ENCODE peak calls at places on chromosome 16, in eight cellular contexts. One of them, this sample, is unnamed.
A peak's percentile ranks its signal among the peaks of the same experiment; 100 is the strongest.

GRCh38 chr16:82848013-82848412 is 221.2 kb downstream of the CDH13 start:
- DNase-seq in activated naive CD4-positive, alpha-beta T cell: no peak
- DNase-seq in amygdala: no peak
- DNase-seq in nephron progenitor cell: no peak
- DNase-seq in effector memory CD8-positive, alpha-beta T cell: no peak
- DNase-seq in CD8-positive, alpha-beta T cell: no peak
- DNase-seq in H54: no peak
- DNase-seq in HCEC 1CT: no peak
- DNase-seq in this sample: no peak

GRCh38 chr16:28531777-28532744 is 6.7 kb downstream of the NUPR1 start:
- DNase-seq in activated naive CD4-positive, alpha-beta T cell: no peak
- DNase-seq in amygdala: no peak
- DNase-seq in nephron progenitor cell: peak; percentile 46
- DNase-seq in effector memory CD8-positive, alpha-beta T cell: no peak
- DNase-seq in CD8-positive, alpha-beta T cell: no peak
- DNase-seq in H54: no peak
- DNase-seq in HCEC 1CT: no peak
- DNase-seq in this sample: no peak

GRCh38 chr16:81521141-81521626 is 76.6 kb downstream of the CMIP start:
- DNase-seq in activated naive CD4-positive, alpha-beta T cell: no peak
- DNase-seq in amygdala: peak; percentile 61
- DNase-seq in nephron progenitor cell: peak; percentile 40
- DNase-seq in effector memory CD8-positive, alpha-beta T cell: peak; percentile 90
- DNase-seq in CD8-positive, alpha-beta T cell: peak; percentile 74
- DNase-seq in H54: no peak
- DNase-seq in HCEC 1CT: no peak
- DNase-seq in this sample: peak; percentile 81

GRCh38 chr16:1147027-1147426 is 5.9 kb upstream of the CACNA1H start:
- DNase-seq in activated naive CD4-positive, alpha-beta T cell: no peak
- DNase-seq in amygdala: no peak
- DNase-seq in nephron progenitor cell: no peak
- DNase-seq in effector memory CD8-positive, alpha-beta T cell: no peak
- DNase-seq in CD8-positive, alpha-beta T cell: no peak
- DNase-seq in H54: no peak
- DNase-seq in HCEC 1CT: no peak
- DNase-seq in this sample: no peak

GRCh38 chr16:14963281-14964173 is 11.3 kb upstream of the PDXDC1 start:
- DNase-seq in activated naive CD4-positive, alpha-beta T cell: no peak
- DNase-seq in amygdala: no peak
- DNase-seq in nephron progenitor cell: no peak
- DNase-seq in effector memory CD8-positive, alpha-beta T cell: no peak
- DNase-seq in CD8-positive, alpha-beta T cell: no peak
- DNase-seq in H54: no peak
- DNase-seq in HCEC 1CT: no peak
- DNase-seq in this sample: no peak

GRCh38 chr16:83689385-83689831 is 118.4 kb upstream of the HSBP1 start:
- DNase-seq in activated naive CD4-positive, alpha-beta T cell: no peak
- DNase-seq in amygdala: no peak
- DNase-seq in nephron progenitor cell: no peak
- DNase-seq in effector memory CD8-positive, alpha-beta T cell: no peak
- DNase-seq in CD8-positive, alpha-beta T cell: no peak
- DNase-seq in H54: peak; percentile 47
- DNase-seq in HCEC 1CT: peak; percentile 99
- DNase-seq in this sample: no peak

GRCh38 chr16:12002447-12003006 is 26.0 kb downstream of the SNX29 start:
- DNase-seq in activated naive CD4-positive, alpha-beta T cell: no peak
- DNase-seq in amygdala: no peak
- DNase-seq in nephron progenitor cell: no peak
- DNase-seq in effector memory CD8-positive, alpha-beta T cell: no peak
- DNase-seq in CD8-positive, alpha-beta T cell: no peak
- DNase-seq in H54: no peak
- DNase-seq in HCEC 1CT: peak; percentile 59
- DNase-seq in this sample: no peak

GRCh38 chr16:57264381-57264780 is 19.3 kb downstream of the ARL2BP start:
- DNase-seq in activated naive CD4-positive, alpha-beta T cell: no peak
- DNase-seq in amygdala: no peak
- DNase-seq in nephron progenitor cell: no peak
- DNase-seq in effector memory CD8-positive, alpha-beta T cell: no peak
- DNase-seq in CD8-positive, alpha-beta T cell: no peak
- DNase-seq in H54: no peak
- DNase-seq in HCEC 1CT: no peak
- DNase-seq in this sample: no peak

GRCh38 chr16:23124315-23124714 is 24.9 kb downstream of the USP31 start:
- DNase-seq in activated naive CD4-positive, alpha-beta T cell: no peak
- DNase-seq in amygdala: no peak
- DNase-seq in nephron progenitor cell: no peak
- DNase-seq in effector memory CD8-positive, alpha-beta T cell: no peak
- DNase-seq in CD8-positive, alpha-beta T cell: no peak
- DNase-seq in H54: peak; percentile 45
- DNase-seq in HCEC 1CT: peak; percentile 89
- DNase-seq in this sample: no peak

GRCh38 chr16:68091604-68092261 is 6.6 kb downstream of the NFATC3 start:
- DNase-seq in activated naive CD4-positive, alpha-beta T cell: no peak
- DNase-seq in amygdala: no peak
- DNase-seq in nephron progenitor cell: no peak
- DNase-seq in effector memory CD8-positive, alpha-beta T cell: no peak
- DNase-seq in CD8-positive, alpha-beta T cell: no peak
- DNase-seq in H54: no peak
- DNase-seq in HCEC 1CT: peak; percentile 19
- DNase-seq in this sample: no peak

GRCh38 chr16:84553873-84554399 is 49.5 kb upstream of the MEAK7 start:
- DNase-seq in activated naive CD4-positive, alpha-beta T cell: no peak
- DNase-seq in amygdala: no peak
- DNase-seq in nephron progenitor cell: no peak
- DNase-seq in effector memory CD8-positive, alpha-beta T cell: peak; percentile 33
- DNase-seq in CD8-positive, alpha-beta T cell: peak; percentile 8
- DNase-seq in H54: no peak
- DNase-seq in HCEC 1CT: no peak
- DNase-seq in this sample: peak; percentile 60

GRCh38 chr16:89586853-89587252 is 11.3 kb downstream of the CPNE7 start:
- DNase-seq in activated naive CD4-positive, alpha-beta T cell: no peak
- DNase-seq in amygdala: no peak
- DNase-seq in nephron progenitor cell: no peak
- DNase-seq in effector memory CD8-positive, alpha-beta T cell: no peak
- DNase-seq in CD8-positive, alpha-beta T cell: no peak
- DNase-seq in H54: no peak
- DNase-seq in HCEC 1CT: no peak
- DNase-seq in this sample: no peak

GRCh38 chr16:1026057-1026783 is 44.6 kb downstream of the SOX8 start:
- DNase-seq in activated naive CD4-positive, alpha-beta T cell: no peak
- DNase-seq in amygdala: peak; percentile 62
- DNase-seq in nephron progenitor cell: peak; percentile 60
- DNase-seq in effector memory CD8-positive, alpha-beta T cell: no peak
- DNase-seq in CD8-positive, alpha-beta T cell: no peak
- DNase-seq in H54: no peak
- DNase-seq in HCEC 1CT: no peak
- DNase-seq in this sample: no peak

GRCh38 chr16:75250089-75250808 is 1.2 kb downstream of the BCAR1 start:
- DNase-seq in activated naive CD4-positive, alpha-beta T cell: no peak
- DNase-seq in amygdala: no peak
- DNase-seq in nephron progenitor cell: peak; percentile 30
- DNase-seq in effector memory CD8-positive, alpha-beta T cell: no peak
- DNase-seq in CD8-positive, alpha-beta T cell: no peak
- DNase-seq in H54: no peak
- DNase-seq in HCEC 1CT: no peak
- DNase-seq in this sample: no peak

GRCh38 chr16:26594666-26595065 is 472.1 kb upstream of the C16orf82 start:
- DNase-seq in activated naive CD4-positive, alpha-beta T cell: no peak
- DNase-seq in amygdala: no peak
- DNase-seq in nephron progenitor cell: no peak
- DNase-seq in effector memory CD8-positive, alpha-beta T cell: no peak
- DNase-seq in CD8-positive, alpha-beta T cell: no peak
- DNase-seq in H54: no peak
- DNase-seq in HCEC 1CT: no peak
- DNase-seq in this sample: no peak

GRCh38 chr16:65737831-65738230 is 616.0 kb upstream of the CDH11 start:
- DNase-seq in activated naive CD4-positive, alpha-beta T cell: no peak
- DNase-seq in amygdala: no peak
- DNase-seq in nephron progenitor cell: no peak
- DNase-seq in effector memory CD8-positive, alpha-beta T cell: no peak
- DNase-seq in CD8-positive, alpha-beta T cell: no peak
- DNase-seq in H54: no peak
- DNase-seq in HCEC 1CT: no peak
- DNase-seq in this sample: no peak

GRCh38 chr16:49755291-49755611 is 100.7 kb downstream of the ZNF423 start:
- DNase-seq in activated naive CD4-positive, alpha-beta T cell: no peak
- DNase-seq in amygdala: no peak
- DNase-seq in nephron progenitor cell: no peak
- DNase-seq in effector memory CD8-positive, alpha-beta T cell: no peak
- DNase-seq in CD8-positive, alpha-beta T cell: no peak
- DNase-seq in H54: no peak
- DNase-seq in HCEC 1CT: no peak
- DNase-seq in this sample: no peak

GRCh38 chr16:28504707-28505404 is 1.8 kb downstream of the IL27 start:
- DNase-seq in activated naive CD4-positive, alpha-beta T cell: no peak
- DNase-seq in amygdala: no peak
- DNase-seq in nephron progenitor cell: no peak
- DNase-seq in effector memory CD8-positive, alpha-beta T cell: no peak
- DNase-seq in CD8-positive, alpha-beta T cell: no peak
- DNase-seq in H54: no peak
- DNase-seq in HCEC 1CT: no peak
- DNase-seq in this sample: no peak

GRCh38 chr16:72162105-72162680 is 9.8 kb downstream of the PMFBP1 start:
- DNase-seq in activated naive CD4-positive, alpha-beta T cell: no peak
- DNase-seq in amygdala: no peak
- DNase-seq in nephron progenitor cell: no peak
- DNase-seq in effector memory CD8-positive, alpha-beta T cell: no peak
- DNase-seq in CD8-positive, alpha-beta T cell: no peak
- DNase-seq in H54: no peak
- DNase-seq in HCEC 1CT: no peak
- DNase-seq in this sample: no peak

GRCh38 chr16:88524973-88525662 is 45.1 kb upstream of the ZC3H18 start:
- DNase-seq in activated naive CD4-positive, alpha-beta T cell: no peak
- DNase-seq in amygdala: no peak
- DNase-seq in nephron progenitor cell: no peak
- DNase-seq in effector memory CD8-positive, alpha-beta T cell: no peak
- DNase-seq in CD8-positive, alpha-beta T cell: no peak
- DNase-seq in H54: no peak
- DNase-seq in HCEC 1CT: no peak
- DNase-seq in this sample: no peak

GRCh38 chr16:2955438-2955778 is 8.7 kb upstream of the KREMEN2 start:
- DNase-seq in activated naive CD4-positive, alpha-beta T cell: no peak
- DNase-seq in amygdala: no peak
- DNase-seq in nephron progenitor cell: no peak
- DNase-seq in effector memory CD8-positive, alpha-beta T cell: no peak
- DNase-seq in CD8-positive, alpha-beta T cell: no peak
- DNase-seq in H54: no peak
- DNase-seq in HCEC 1CT: no peak
- DNase-seq in this sample: no peak

GRCh38 chr16:54597222-54597621 is 310.6 kb upstream of the IRX3 start:
- DNase-seq in activated naive CD4-positive, alpha-beta T cell: no peak
- DNase-seq in amygdala: no peak
- DNase-seq in nephron progenitor cell: no peak
- DNase-seq in effector memory CD8-positive, alpha-beta T cell: no peak
- DNase-seq in CD8-positive, alpha-beta T cell: no peak
- DNase-seq in H54: no peak
- DNase-seq in HCEC 1CT: no peak
- DNase-seq in this sample: no peak

GRCh38 chr16:67181346-67181745 is 2.4 kb downstream of the MATCAP1 start:
- DNase-seq in activated naive CD4-positive, alpha-beta T cell: no peak
- DNase-seq in amygdala: no peak
- DNase-seq in nephron progenitor cell: no peak
- DNase-seq in effector memory CD8-positive, alpha-beta T cell: no peak
- DNase-seq in CD8-positive, alpha-beta T cell: no peak
- DNase-seq in H54: peak; percentile 95
- DNase-seq in HCEC 1CT: peak; percentile 82
- DNase-seq in this sample: no peak

GRCh38 chr16:48384305-48384981 is 770 bp downstream of the SIAH1 start:
- DNase-seq in activated naive CD4-positive, alpha-beta T cell: no peak
- DNase-seq in amygdala: peak; percentile 44
- DNase-seq in nephron progenitor cell: peak; percentile 75
- DNase-seq in effector memory CD8-positive, alpha-beta T cell: no peak
- DNase-seq in CD8-positive, alpha-beta T cell: no peak
- DNase-seq in H54: peak; percentile 42
- DNase-seq in HCEC 1CT: peak; percentile 53
- DNase-seq in this sample: peak; percentile 33

GRCh38 chr16:11290102-11290893 is 9.2 kb upstream of the PRM1 start:
- DNase-seq in activated naive CD4-positive, alpha-beta T cell: no peak
- DNase-seq in amygdala: no peak
- DNase-seq in nephron progenitor cell: no peak
- DNase-seq in effector memory CD8-positive, alpha-beta T cell: no peak
- DNase-seq in CD8-positive, alpha-beta T cell: no peak
- DNase-seq in H54: no peak
- DNase-seq in HCEC 1CT: no peak
- DNase-seq in this sample: no peak

GRCh38 chr16:914453-914852 is 56.3 kb downstream of the LMF1 start:
- DNase-seq in activated naive CD4-positive, alpha-beta T cell: no peak
- DNase-seq in amygdala: no peak
- DNase-seq in nephron progenitor cell: no peak
- DNase-seq in effector memory CD8-positive, alpha-beta T cell: no peak
- DNase-seq in CD8-positive, alpha-beta T cell: no peak
- DNase-seq in H54: no peak
- DNase-seq in HCEC 1CT: no peak
- DNase-seq in this sample: no peak

GRCh38 chr16:11084484-11085024 is 140.2 kb downstream of the CLEC16A start:
- DNase-seq in activated naive CD4-positive, alpha-beta T cell: no peak
- DNase-seq in amygdala: no peak
- DNase-seq in nephron progenitor cell: no peak
- DNase-seq in effector memory CD8-positive, alpha-beta T cell: no peak
- DNase-seq in CD8-positive, alpha-beta T cell: no peak
- DNase-seq in H54: no peak
- DNase-seq in HCEC 1CT: peak; percentile 82
- DNase-seq in this sample: no peak

GRCh38 chr16:85252461-85252860 is 140.2 kb upstream of the CIBAR2 start:
- DNase-seq in activated naive CD4-positive, alpha-beta T cell: no peak
- DNase-seq in amygdala: no peak
- DNase-seq in nephron progenitor cell: no peak
- DNase-seq in effector memory CD8-positive, alpha-beta T cell: no peak
- DNase-seq in CD8-positive, alpha-beta T cell: no peak
- DNase-seq in H54: no peak
- DNase-seq in HCEC 1CT: no peak
- DNase-seq in this sample: no peak

GRCh38 chr16:52591441-52592215 is 44.7 kb upstream of the TOX3 start:
- DNase-seq in activated naive CD4-positive, alpha-beta T cell: no peak
- DNase-seq in amygdala: no peak
- DNase-seq in nephron progenitor cell: no peak
- DNase-seq in effector memory CD8-positive, alpha-beta T cell: no peak
- DNase-seq in CD8-positive, alpha-beta T cell: no peak
- DNase-seq in H54: no peak
- DNase-seq in HCEC 1CT: no peak
- DNase-seq in this sample: no peak

GRCh38 chr16:87560428-87561199 is 41.7 kb upstream of the JPH3 start:
- DNase-seq in activated naive CD4-positive, alpha-beta T cell: no peak
- DNase-seq in amygdala: no peak
- DNase-seq in nephron progenitor cell: no peak
- DNase-seq in effector memory CD8-positive, alpha-beta T cell: no peak
- DNase-seq in CD8-positive, alpha-beta T cell: no peak
- DNase-seq in H54: peak; percentile 83
- DNase-seq in HCEC 1CT: no peak
- DNase-seq in this sample: no peak

GRCh38 chr16:25006504-25007055 is 8.6 kb downstream of the ARHGAP17 start:
- DNase-seq in activated naive CD4-positive, alpha-beta T cell: no peak
- DNase-seq in amygdala: no peak
- DNase-seq in nephron progenitor cell: peak; percentile 12
- DNase-seq in effector memory CD8-positive, alpha-beta T cell: no peak
- DNase-seq in CD8-positive, alpha-beta T cell: no peak
- DNase-seq in H54: no peak
- DNase-seq in HCEC 1CT: peak; percentile 45
- DNase-seq in this sample: no peak

GRCh38 chr16:89489731-89490385 is 503 bp downstream of the ANKRD11 start:
- DNase-seq in activated naive CD4-positive, alpha-beta T cell: no peak
- DNase-seq in amygdala: no peak
- DNase-seq in nephron progenitor cell: peak; percentile 48
- DNase-seq in effector memory CD8-positive, alpha-beta T cell: no peak
- DNase-seq in CD8-positive, alpha-beta T cell: no peak
- DNase-seq in H54: no peak
- DNase-seq in HCEC 1CT: no peak
- DNase-seq in this sample: no peak

GRCh38 chr16:85767569-85767968 is 16.7 kb upstream of the C16orf74 start:
- DNase-seq in activated naive CD4-positive, alpha-beta T cell: no peak
- DNase-seq in amygdala: no peak
- DNase-seq in nephron progenitor cell: no peak
- DNase-seq in effector memory CD8-positive, alpha-beta T cell: no peak
- DNase-seq in CD8-positive, alpha-beta T cell: no peak
- DNase-seq in H54: peak; percentile 95
- DNase-seq in HCEC 1CT: peak; percentile 86
- DNase-seq in this sample: no peak